ENCODE peak calls at places on chromosomes 16 and 17, in five cellular contexts. L, S, M, Z and K are unnamed samples.

GRCh38 chr17:80773243-80773991 is 218.2 kb upstream of the CHMP6 start:
- DNase-seq in M (peak), Z (no peak), L (peak), S (peak), K (no peak)

GRCh38 chr16:88766975-88767374 is 18.0 kb downstream of the PIEZO1 start:
- DNase-seq in L (no peak), Z (no peak), S (no peak), M (no peak), K (no peak)

GRCh38 chr17:76816590-76817135 is 51.5 kb upstream of the MGAT5B start:
- DNase-seq in M (peak), L (peak), S (no peak), Z (peak), K (no peak)

GRCh38 chr17:45123930-45124796 is 8.2 kb downstream of the PLCD3 start:
- DNase-seq in Z (no peak), M (no peak), L (peak), S (peak), K (no peak)

GRCh38 chr17:32917081-32917480 is 10.9 kb upstream of the TMEM98 start:
- DNase-seq in S (no peak), M (no peak), L (no peak), Z (no peak), K (no peak)

GRCh38 chr17:78634154-78634553 is 57.0 kb upstream of the DNAH17 start:
- DNase-seq in S (no peak), L (no peak), Z (no peak), M (no peak), K (no peak)

GRCh38 chr17:33972756-33973155 is 282.3 kb upstream of the CCL2 start:
- DNase-seq in M (no peak), Z (no peak), S (no peak), L (no peak), K (no peak)

GRCh38 chr17:54901230-54901847 is 687 bp downstream of the TOM1L1 start:
- DNase-seq in S (no peak), L (peak), Z (peak), M (no peak), K (peak)

GRCh38 chr17:14749269-14749668 is 448.4 kb downstream of the HS3ST3B1 start:
- DNase-seq in M (no peak), Z (no peak), S (no peak), L (no peak), K (no peak)

GRCh38 chr17:42686520-42687137 is 4.3 kb downstream of the CNTNAP1 start:
- DNase-seq in L (no peak), M (no peak), Z (no peak), S (no peak), K (no peak)

GRCh38 chr16:6335072-6335471 is 997.6 kb upstream of the RBFOX1 start:
- DNase-seq in S (no peak), Z (peak), L (no peak), M (no peak), K (no peak)

GRCh38 chr17:50440172-50440837 is 14.3 kb downstream of the ACSF2 start:
- DNase-seq in L (no peak), Z (peak), S (no peak), M (no peak), K (no peak)

GRCh38 chr17:78238823-78239488 is 7.5 kb downstream of the TMEM235 start:
- DNase-seq in Z (no peak), L (no peak), M (no peak), S (no peak), K (no peak)

GRCh38 chr17:69326302-69327059 is 452 bp downstream of the ABCA5 start:
- DNase-seq in S (peak), M (no peak), Z (no peak), L (peak), K (no peak)

GRCh38 chr16:80231888-80232287 is 308.9 kb upstream of the DYNLRB2 start:
- DNase-seq in L (peak), M (no peak), Z (no peak), S (no peak), K (no peak)

GRCh38 chr16:85002643-85003042 is 8.7 kb downstream of the ZDHHC7 start:
- DNase-seq in L (no peak), M (no peak), Z (no peak), S (no peak), K (no peak)

GRCh38 chr17:75830168-75831031 is 13.8 kb downstream of the UNC13D start:
- DNase-seq in L (no peak), Z (peak), M (peak), S (no peak), K (no peak)

GRCh38 chr16:25279491-25279890 is 21.8 kb upstream of the ZKSCAN2 start:
- DNase-seq in M (no peak), Z (no peak), L (no peak), S (no peak), K (no peak)

GRCh38 chr17:34117811-34118210 is 137.3 kb upstream of the CCL2 start:
- DNase-seq in S (no peak), L (no peak), M (no peak), Z (no peak), K (no peak)

GRCh38 chr16:31508706-31509523 is 724 bp upstream of the RUSF1 start:
- DNase-seq in Z (no peak), M (no peak), S (no peak), L (peak), K (no peak)

GRCh38 chr16:56793504-56793903 is 63.6 kb downstream of the NUP93 start:
- DNase-seq in M (no peak), L (peak), S (no peak), Z (peak), K (no peak)

GRCh38 chr16:56789360-56789759 is 59.4 kb downstream of the NUP93 start:
- DNase-seq in S (no peak), Z (peak), M (peak), L (peak), K (no peak)

GRCh38 chr16:56788435-56788834 is 58.5 kb downstream of the NUP93 start:
- DNase-seq in M (no peak), Z (no peak), S (no peak), L (no peak), K (no peak)

GRCh38 chr16:56795011-56795410 is 65.1 kb downstream of the NUP93 start:
- DNase-seq in L (no peak), M (no peak), Z (no peak), S (no peak), K (no peak)

GRCh38 chr16:56792960-56793359 is 63.0 kb downstream of the NUP93 start:
- DNase-seq in S (no peak), Z (no peak), L (no peak), M (no peak), K (no peak)
- H3K27ac ChIP-seq in S (no peak), Z (no peak), L (no peak), M (no peak), K (no peak)

GRCh38 chr16:89908236-89908635 is 10.4 kb upstream of the MC1R start:
- DNase-seq in Z (no peak), M (no peak), S (no peak), L (no peak), K (no peak)

GRCh38 chr16:89912143-89912542 is 6.5 kb upstream of the MC1R start:
- DNase-seq in M (no peak), L (no peak), S (no peak), Z (no peak), K (no peak)

GRCh38 chr16:89911375-89911774 is 7.3 kb upstream of the MC1R start:
- DNase-seq in S (no peak), L (no peak), Z (no peak), M (no peak), K (no peak)

GRCh38 chr16:89910717-89911354 is 7.8 kb upstream of the MC1R start:
- DNase-seq in L (no peak), M (no peak), Z (no peak), S (no peak), K (no peak)

DNA sequence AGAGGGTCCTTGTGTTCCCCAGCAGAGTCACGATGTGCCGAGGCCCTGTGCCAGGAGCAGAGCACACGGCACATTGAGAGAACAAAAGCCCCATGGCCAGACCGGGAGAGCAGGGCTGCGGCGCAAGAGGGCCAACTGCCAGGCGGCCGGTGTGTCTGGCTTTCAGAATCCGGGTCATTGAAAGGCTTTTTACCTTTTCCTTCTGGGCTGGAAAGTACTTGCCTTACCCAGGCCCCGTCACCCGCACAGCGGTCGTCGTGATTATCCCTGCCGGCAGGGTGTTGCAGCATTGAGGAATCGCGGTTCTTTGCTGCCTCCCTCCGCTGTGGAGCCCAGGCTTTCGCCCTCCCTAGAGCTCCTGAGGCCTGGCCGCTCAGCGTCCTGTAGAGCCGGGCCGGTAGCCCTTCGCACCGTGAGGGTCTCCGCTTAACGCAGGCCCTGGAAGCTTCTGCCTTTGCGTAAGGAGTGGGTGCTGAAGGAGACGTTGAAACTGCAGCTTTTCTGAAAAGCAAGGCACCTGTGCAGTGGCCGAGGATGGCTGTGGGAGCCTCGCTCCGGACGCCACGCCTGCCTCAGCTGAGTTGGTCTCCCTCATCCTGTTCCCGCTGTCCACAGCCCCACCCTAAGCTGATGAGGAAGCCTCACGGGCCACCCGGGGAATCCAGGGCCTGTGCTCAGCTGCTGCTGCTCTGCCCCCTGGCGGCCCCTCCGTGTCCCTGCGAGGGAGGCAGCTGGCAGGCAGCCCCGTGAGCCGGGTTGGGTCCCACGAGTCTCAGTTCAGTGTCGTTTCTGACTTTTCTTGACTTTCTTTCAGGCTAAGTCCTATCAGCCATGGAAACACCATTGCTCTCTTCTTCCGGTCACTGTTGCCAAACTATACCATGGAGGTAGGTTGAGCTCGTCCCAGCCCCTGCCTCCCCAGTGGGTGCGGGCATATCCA is 8.6 kb upstream of the MC1R start:
- DNase-seq in M (peak), L (peak), Z (peak), S (no peak), K (no peak)
- H3K4me3 ChIP-seq in M (no peak), L (no peak), Z (no peak), S (no peak), K (no peak)

DNA sequence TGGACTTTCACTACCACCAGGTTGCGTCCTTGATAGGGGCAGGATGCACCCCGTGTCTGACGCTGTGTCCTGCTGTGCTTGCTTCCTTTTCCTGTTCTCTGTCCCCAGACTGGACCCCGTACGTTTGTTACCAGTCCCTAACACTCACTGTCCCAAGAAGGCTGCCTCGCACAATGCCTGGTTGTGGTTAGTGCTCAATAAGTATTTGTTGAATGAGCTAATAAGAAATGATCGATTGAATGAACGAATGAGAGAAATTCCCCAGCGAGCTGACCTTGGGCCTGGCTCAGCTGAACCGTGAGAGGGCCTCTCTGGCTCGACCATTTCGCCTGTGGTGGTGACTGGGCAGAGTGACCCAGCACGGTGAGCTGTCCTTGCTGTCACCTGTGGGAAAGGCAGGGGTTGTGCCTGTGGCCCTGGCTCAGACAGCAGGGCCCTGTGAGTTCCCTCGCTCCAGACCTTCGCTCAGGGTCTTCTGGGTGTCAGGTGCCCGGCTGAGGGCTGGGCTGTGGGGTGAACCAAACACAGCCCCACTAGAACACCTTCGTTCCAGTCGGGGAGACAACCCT is 20.9 kb downstream of the CMIP start:
- DNase-seq in M (no peak), Z (peak), S (no peak), L (no peak), K (no peak)
- H3K27ac ChIP-seq in M (no peak), Z (peak), S (no peak), L (no peak), K (no peak)

DNA sequence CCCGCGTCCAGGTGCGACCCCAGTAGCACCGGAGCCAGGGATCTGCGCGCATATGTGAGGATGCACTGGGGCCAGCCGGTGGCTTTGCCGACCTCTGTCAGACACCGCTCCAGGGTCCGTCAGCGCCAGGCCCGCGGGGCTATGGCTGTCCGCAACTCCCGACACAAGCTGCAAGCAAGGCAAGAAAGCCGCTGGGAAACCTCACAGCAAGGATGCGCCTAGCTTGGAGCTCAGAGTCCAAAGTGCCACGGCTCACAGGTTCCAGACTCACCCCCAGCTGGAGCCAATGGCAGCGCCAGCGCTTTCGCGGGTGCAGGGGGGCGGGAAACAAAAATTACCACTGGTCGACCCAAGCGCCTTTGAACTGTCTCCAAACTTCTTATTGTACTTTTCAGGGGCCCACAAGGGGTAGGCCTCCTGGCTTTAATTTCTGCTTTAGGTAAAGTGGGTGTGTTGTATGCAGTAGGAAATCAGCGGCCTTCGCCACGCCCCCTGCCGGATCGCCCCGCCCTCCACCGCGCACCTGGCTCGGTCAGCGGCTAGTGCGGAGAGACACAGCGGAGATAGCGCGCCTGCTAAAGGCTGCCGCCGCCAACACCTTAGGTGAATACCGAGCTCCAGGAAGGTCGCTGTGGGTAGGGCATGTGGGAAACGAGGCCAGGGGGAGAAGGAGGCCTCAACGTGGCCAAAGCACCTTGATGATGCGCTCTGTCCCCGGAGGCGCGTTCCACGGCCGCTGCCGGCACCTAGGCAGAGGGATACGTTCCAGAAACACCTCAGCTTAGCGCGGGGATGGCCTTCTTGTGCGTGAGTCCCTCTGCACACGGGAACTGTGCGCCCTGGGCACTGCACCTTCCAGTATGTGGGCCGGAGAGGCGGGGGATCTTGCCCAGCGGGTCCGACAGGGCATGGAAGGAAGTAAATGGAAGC is 61.1 kb upstream of the RBL2 start:
- DNase-seq in Z (peak), M (peak), L (no peak), S (no peak), K (no peak)
- H3K4me3 ChIP-seq in Z (peak), M (peak), L (no peak), S (peak), K (no peak)

GRCh38 chr17:29125651-29126050 is 54.5 kb downstream of the MYO18A start:
- DNase-seq in L (no peak), Z (no peak), S (no peak), M (no peak), K (no peak)
- H3K27ac ChIP-seq in L (no peak), Z (no peak), S (no peak), M (no peak), K (no peak)